ENCODE peak calls at places on chromosomes 7 and 10, in nine cellular contexts. L is A673, K is left ventricle myocardium inferior, I is BE2C, D is OCI-LY7, U is GM12865, C is MM.1S, F is brain microvascular endothelial cell, M is ovary. N is an unnamed sample.

GRCh38 chr10:17444062-17444714 is 10.2 kb downstream of the ST8SIA6 start:
- DNase-seq in U (peak), F (no peak), K (no peak), D (no peak), I (no peak), M (no peak), C (no peak), L (no peak), N (no peak)

GRCh38 chr7:4776160-4776623 is 769 bp downstream of the AP5Z1 start:
- DNase-seq in M (no peak), C (no peak), D (no peak), K (no peak), U (no peak), I (no peak), F (no peak), L (no peak), N (no peak)

GRCh38 chr10:106904209-106904608 is 260.3 kb downstream of the SORCS1 start:
- DNase-seq in U (no peak), K (no peak), I (no peak), D (no peak), F (no peak), M (no peak), C (no peak), L (no peak), N (no peak)

GRCh38 chr10:66467042-66467441 is 458.8 kb upstream of the LRRTM3 start:
- DNase-seq in F (no peak), M (no peak), U (no peak), D (no peak), I (no peak), K (no peak), C (no peak), L (no peak), N (no peak)

GRCh38 chr7:130242198-130243014 is 24.3 kb upstream of the CPA2 start:
- DNase-seq in C (peak), I (peak), F (peak), U (peak), K (peak), M (no peak), L (peak), D (peak), N (peak)

GRCh38 chr10:1434912-1435692 is 302.2 kb downstream of the ADARB2 start:
- DNase-seq in M (no peak), D (no peak), L (no peak), K (no peak), C (no peak), F (no peak), U (no peak), I (no peak), N (no peak)

GRCh38 chr7:148347981-148348380 is 242.6 kb upstream of the C7orf33 start:
- DNase-seq in D (no peak), C (no peak), M (no peak), U (no peak), F (no peak), K (no peak), L (no peak), I (no peak), N (no peak)

GRCh38 chr10:122112625-122113160 is 123.7 kb downstream of the TACC2 start:
- DNase-seq in I (peak), D (no peak), K (peak), L (peak), M (peak), U (peak), C (no peak), F (peak), N (no peak)

GRCh38 chr10:121710207-121710606 is 112.0 kb upstream of the FGFR2 start:
- DNase-seq in C (no peak), U (no peak), I (peak), K (no peak), M (peak), D (no peak), L (no peak), F (no peak), N (no peak)

GRCh38 chr10:48535416-48536225 is 69.3 kb downstream of the ARHGAP22 start:
- DNase-seq in F (no peak), D (no peak), C (peak), K (no peak), I (no peak), U (no peak), M (no peak), L (no peak), N (no peak)
- TF ChIP-seq CTCF in F (peak), D (peak), C (peak), K (no peak), I (no peak), U (peak), M (no peak), L (peak), N (no peak)

GRCh38 chr10:104589431-104589830 is 51.7 kb upstream of the SORCS3 start:
- DNase-seq in U (no peak), F (no peak), C (no peak), I (no peak), D (no peak), L (no peak), K (no peak), M (no peak), N (no peak)

GRCh38 chr10:104584541-104584940 is 56.5 kb upstream of the SORCS3 start:
- DNase-seq in C (no peak), M (no peak), F (no peak), K (no peak), D (no peak), I (no peak), L (no peak), U (no peak), N (no peak)

GRCh38 chr10:104591451-104591850 is 49.6 kb upstream of the SORCS3 start:
- DNase-seq in U (no peak), F (no peak), I (no peak), K (no peak), M (no peak), C (no peak), L (no peak), D (no peak), N (no peak)

DNA sequence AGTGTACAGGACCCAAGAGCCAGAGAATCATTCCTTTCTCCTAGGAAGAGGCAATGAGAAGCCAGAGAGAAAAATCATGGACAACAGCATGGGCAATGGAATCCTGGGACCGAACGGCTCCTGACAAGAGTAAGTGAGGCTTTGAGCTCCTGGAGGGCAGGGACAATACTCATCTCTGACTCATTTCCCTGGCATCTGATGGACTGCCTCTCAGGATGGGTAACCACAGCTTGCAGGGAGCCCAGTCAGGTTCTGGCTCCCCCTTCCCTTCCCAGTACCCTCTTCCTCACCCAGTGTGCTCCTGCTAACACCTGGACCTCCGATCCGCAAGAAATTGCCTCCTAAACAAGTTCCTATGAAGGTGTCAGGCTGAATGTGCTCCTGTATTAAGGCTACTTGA is 51.2 kb upstream of the SORCS3 start:
- DNase-seq in D (no peak), F (peak), U (no peak), L (peak), K (no peak), I (no peak), C (no peak), M (no peak), N (no peak)
- TF ChIP-seq CTCF in D (no peak), F (no peak), U (no peak), L (no peak), K (no peak), I (no peak), C (no peak), M (no peak), N (no peak)

DNA sequence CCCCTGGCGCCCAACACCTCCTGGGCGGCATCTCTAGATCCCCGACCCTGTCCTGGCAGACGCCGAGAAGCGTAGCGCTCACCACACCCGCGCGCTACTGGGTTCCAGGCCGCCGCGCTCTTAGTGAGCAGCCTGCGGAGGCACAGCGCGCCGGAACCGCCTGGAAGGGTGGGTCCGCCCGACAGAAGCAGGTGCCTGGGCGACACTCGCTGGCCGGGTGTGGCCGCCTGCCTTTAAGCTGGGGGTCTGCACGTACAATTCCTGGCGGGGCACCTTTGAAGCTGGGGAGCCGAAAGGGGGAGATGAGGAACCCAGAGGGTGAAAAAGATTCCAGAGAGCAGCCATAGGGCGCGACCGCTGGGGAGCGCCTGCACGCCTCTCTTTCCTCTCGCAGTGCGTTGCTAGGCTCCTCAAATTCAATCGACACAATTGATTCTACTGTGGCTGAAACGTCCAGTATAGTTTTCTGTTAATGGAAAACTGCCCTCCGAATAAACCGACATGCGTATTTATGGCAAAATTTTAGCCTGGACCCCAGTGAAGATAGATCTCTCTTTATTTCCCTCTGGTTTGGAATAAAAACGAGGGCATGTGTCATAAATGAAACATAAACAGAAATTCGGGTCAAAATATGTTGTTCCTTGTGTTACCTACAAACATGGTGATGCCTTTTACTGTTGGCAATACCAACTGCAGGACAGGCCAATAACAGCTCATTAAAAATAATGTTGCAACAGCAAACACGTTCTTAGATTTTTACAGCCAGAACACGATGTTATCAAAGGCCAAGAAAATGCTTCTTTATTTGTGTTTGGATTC is 4.6 kb downstream of the HMX3 start:
- DNase-seq in M (no peak), C (no peak), K (no peak), F (no peak), L (no peak), D (no peak), U (no peak), I (no peak), N (no peak)
- TF ChIP-seq CTCF in M (no peak), C (no peak), K (no peak), F (peak), L (peak), D (peak), U (peak), I (peak), N (no peak)

DNA sequence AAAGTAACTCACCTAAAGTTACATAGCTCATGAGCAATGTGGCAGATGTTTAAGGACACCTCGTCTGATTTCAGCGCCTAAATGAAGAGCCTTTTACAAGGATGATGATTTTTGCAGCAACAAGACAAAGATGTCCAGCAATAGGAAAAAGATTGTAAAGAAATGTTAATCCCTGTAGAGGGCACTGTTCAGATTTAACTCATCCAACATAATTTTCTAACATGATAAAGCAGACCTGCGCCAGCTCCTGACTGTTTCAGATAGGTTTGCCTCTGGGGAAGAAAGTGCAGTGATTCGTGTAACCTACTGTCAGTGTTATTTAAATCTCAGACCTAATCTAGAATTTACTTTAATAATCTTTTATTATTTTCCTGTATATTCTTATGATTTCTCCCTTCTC is 595.2 kb downstream of the AUTS2 start:
- DNase-seq in L (peak), C (peak), D (peak), F (no peak), I (peak), K (no peak), U (peak), M (no peak), N (no peak)
- TF ChIP-seq CTCF in L (peak), C (peak), D (peak), F (peak), I (peak), K (peak), U (peak), M (no peak), N (no peak)

GRCh38 chr10:119524720-119525070 is 17.8 kb downstream of the RGS10 start:
- DNase-seq in K (no peak), I (no peak), F (no peak), M (no peak), C (no peak), D (no peak), L (no peak), U (no peak), N (no peak)

GRCh38 chr10:119525116-119525515 is 17.4 kb downstream of the RGS10 start:
- DNase-seq in K (no peak), D (no peak), M (no peak), C (no peak), I (no peak), U (no peak), L (no peak), F (no peak), N (no peak)

GRCh38 chr10:119526149-119526548 is 16.4 kb downstream of the RGS10 start:
- DNase-seq in F (no peak), U (no peak), K (no peak), L (no peak), D (no peak), M (no peak), I (no peak), C (no peak), N (no peak)

GRCh38 chr10:119523916-119524719 is 18.4 kb downstream of the RGS10 start:
- DNase-seq in I (no peak), F (no peak), K (no peak), M (no peak), L (no peak), C (no peak), U (no peak), D (no peak), N (no peak)

GRCh38 chr10:119526606-119527592 is 15.6 kb downstream of the RGS10 start:
- DNase-seq in C (no peak), K (no peak), F (no peak), L (peak), U (no peak), I (no peak), M (no peak), D (no peak), N (no peak)
- TF ChIP-seq CTCF in C (no peak), K (peak), F (peak), L (peak), U (no peak), I (peak), M (no peak), D (no peak), N (no peak)

GRCh38 chr7:20053334-20054104 is 163.7 kb downstream of the MACC1 start:
- DNase-seq in L (no peak), C (no peak), M (no peak), K (no peak), D (no peak), I (no peak), F (no peak), U (no peak), N (no peak)
- TF ChIP-seq CTCF in L (no peak), C (no peak), M (no peak), K (no peak), D (no peak), I (no peak), F (no peak), U (no peak), N (no peak)

GRCh38 chr10:133097418-133097817 is 9.7 kb downstream of the ADGRA1 start:
- DNase-seq in M (no peak), C (no peak), L (no peak), U (no peak), K (no peak), D (no peak), I (no peak), F (no peak), N (no peak)

GRCh38 chr10:133098426-133099124 is 10.9 kb downstream of the ADGRA1 start:
- DNase-seq in D (no peak), M (no peak), U (no peak), F (no peak), L (no peak), K (no peak), I (no peak), C (no peak), N (no peak)

GRCh38 chr10:133095586-133095985 is 7.9 kb downstream of the ADGRA1 start:
- DNase-seq in C (no peak), I (no peak), M (no peak), F (no peak), K (no peak), D (no peak), L (no peak), U (no peak), N (no peak)

GRCh38 chr10:133097961-133098360 is 10.2 kb downstream of the ADGRA1 start:
- DNase-seq in U (no peak), C (no peak), M (no peak), L (no peak), I (no peak), K (no peak), F (no peak), D (no peak), N (no peak)

GRCh38 chr10:133096616-133097269 is 9.0 kb downstream of the ADGRA1 start:
- DNase-seq in K (no peak), I (no peak), L (peak), M (no peak), U (no peak), F (no peak), D (no peak), C (no peak), N (no peak)
- TF ChIP-seq CTCF in K (no peak), I (no peak), L (peak), M (no peak), U (no peak), F (no peak), D (no peak), C (no peak), N (no peak)

DNA sequence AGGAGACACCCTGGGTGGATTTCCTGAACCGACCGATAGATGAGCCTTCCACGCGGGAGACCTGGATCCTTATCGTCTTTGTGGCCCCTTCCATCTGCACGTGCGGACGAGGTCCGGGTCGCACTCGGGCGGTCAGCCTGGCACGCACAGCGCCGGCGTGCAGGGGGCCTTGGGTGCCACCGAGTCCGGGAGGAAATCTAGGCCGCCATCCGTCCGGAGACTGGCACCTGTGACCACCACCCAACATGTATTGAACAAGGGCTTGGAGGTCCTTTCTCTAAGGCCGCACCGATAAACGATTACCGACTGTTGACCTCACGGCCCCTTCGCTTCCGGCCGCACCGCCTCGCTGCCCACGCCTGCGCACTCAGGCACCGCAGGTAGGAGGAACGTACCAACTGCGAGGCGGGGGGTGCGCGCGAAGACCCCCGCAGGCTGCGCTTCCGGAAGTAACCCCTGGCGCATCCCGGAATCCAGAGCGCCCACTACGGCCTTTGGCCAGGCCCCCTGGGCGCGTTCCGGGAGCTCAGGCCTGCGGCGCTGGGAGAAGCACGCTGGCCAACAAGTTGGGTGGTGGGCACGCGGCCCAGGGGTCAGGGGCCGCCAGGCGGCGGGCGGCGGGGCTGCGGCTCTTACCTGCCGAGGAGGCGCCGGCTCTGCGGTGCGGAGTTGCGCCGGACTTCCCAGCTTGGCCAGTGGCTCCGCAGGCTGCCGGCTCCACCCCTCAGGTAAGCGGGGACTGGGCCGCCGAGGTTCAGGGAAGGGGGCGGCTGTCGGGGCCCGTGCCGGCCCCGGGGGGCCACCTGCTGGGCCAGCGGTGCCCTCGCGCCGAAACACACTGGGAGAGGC is at the start of the genes ACTR3C and LRRC61:
- DNase-seq in C (peak), M (peak), D (no peak), U (peak), L (peak), K (peak), I (peak), F (no peak), N (peak)
- TF ChIP-seq CTCF in C (peak), M (no peak), D (no peak), U (no peak), L (peak), K (peak), I (no peak), F (no peak), N (peak)

GRCh38 chr7:124171068-124171467 is 138.2 kb upstream of the TMEM229A start:
- DNase-seq in L (peak), U (peak), F (peak), D (no peak), K (peak), C (peak), I (peak), M (no peak), N (no peak)
- TF ChIP-seq CTCF in L (peak), U (peak), F (peak), D (peak), K (peak), C (peak), I (peak), M (no peak), N (no peak)

GRCh38 chr7:108454674-108455523 is 1.3 kb downstream of the NRCAM start:
- DNase-seq in I (peak), L (peak), D (no peak), K (no peak), U (no peak), F (no peak), C (no peak), M (no peak), N (no peak)
- TF ChIP-seq CTCF in I (peak), L (peak), D (no peak), K (no peak), U (no peak), F (peak), C (no peak), M (no peak), N (no peak)

N was measured in natural killer cell.